ENCODE peak calls at places on chromosomes 16 and 17, in seven cellular contexts. C is heart left ventricle, X is esophagus squamous epithelium, Z is HCT116, J is A549, S is transverse colon, D is adrenal gland. I is an unnamed sample.

GRCh38 chr17:77542551-77543490 is 402.1 kb downstream of the SEC14L1 start:
- DNase-seq in X (peak; percentile 12), S (peak; percentile 76), Z (peak; percentile 79), C (peak; percentile 74), J (peak; percentile 88), D (peak; percentile 83), I (peak; percentile 86)

GRCh38 chr16:19831678-19832077 is 53.0 kb downstream of the GPRC5B start:
- DNase-seq in C (no peak), J (peak; percentile 24), Z (no peak), X (no peak), S (no peak), D (peak; percentile 45), I (no peak)

GRCh38 chr17:1908699-1909309 is 79.0 kb downstream of the RPA1 start:
- DNase-seq in D (peak; percentile 82), J (peak; percentile 81), S (peak; percentile 57), C (peak; percentile 52), Z (peak; percentile 50), X (no peak), I (peak; percentile 50)

GRCh38 chr17:6422654-6423241 is 12.2 kb downstream of the AIPL1 start:
- DNase-seq in D (no peak), J (no peak), Z (no peak), S (no peak), X (no peak), C (no peak), I (no peak)

GRCh38 chr16:89357460-89357859 is 132.9 kb downstream of the ANKRD11 start:
- DNase-seq in D (no peak), X (no peak), J (no peak), C (peak; percentile 68), S (no peak), Z (no peak), I (peak; percentile 38)

GRCh38 chr17:56074366-56074765 is 78.9 kb upstream of the ANKFN1 start:
- DNase-seq in Z (no peak), C (no peak), D (no peak), S (no peak), X (no peak), J (no peak), I (no peak)

GRCh38 chr16:27374231-27374793 is 27.7 kb upstream of the IL21R start:
- DNase-seq in Z (no peak), S (no peak), D (peak; percentile 17), X (no peak), J (no peak), C (no peak), I (no peak)

GRCh38 chr17:71378741-71379140 is 742.1 kb upstream of the SOX9 start:
- DNase-seq in J (no peak), S (no peak), C (no peak), X (no peak), D (no peak), Z (no peak), I (no peak)

GRCh38 chr17:36512641-36513040 is 22.0 kb downstream of the MYO19 start:
- DNase-seq in X (no peak), C (no peak), S (no peak), Z (no peak), J (no peak), D (no peak), I (no peak)

GRCh38 chr16:3999479-3999868 is 116.8 kb downstream of the ADCY9 start:
- DNase-seq in X (no peak), D (no peak), C (peak; percentile 63), J (peak; percentile 29), Z (no peak), S (no peak), I (no peak)

GRCh38 chr17:37801131-37801530 is 56.3 kb upstream of the HNF1B start:
- DNase-seq in Z (no peak), S (no peak), X (no peak), J (no peak), C (no peak), D (no peak), I (no peak)

GRCh38 chr17:2344528-2344927 is 7.2 kb downstream of the SGSM2 start:
- DNase-seq in C (no peak), Z (no peak), D (no peak), J (no peak), X (no peak), S (no peak), I (no peak)

GRCh38 chr16:89443727-89444084 is 46.7 kb downstream of the ANKRD11 start:
- DNase-seq in X (no peak), D (no peak), J (no peak), C (peak; percentile 56), Z (no peak), S (peak; percentile 45), I (no peak)

GRCh38 chr16:84532299-84532724 is 27.9 kb upstream of the MEAK7 start:
- DNase-seq in C (peak; percentile 76), Z (no peak), X (no peak), S (peak; percentile 24), J (peak; percentile 85), D (peak; percentile 68), I (no peak)

GRCh38 chr17:8222380-8222629 is 11.9 kb upstream of the AURKB start:
- DNase-seq in S (no peak), C (no peak), D (no peak), X (no peak), J (no peak), Z (peak; percentile 83), I (no peak)

GRCh38 chr16:67246945-67247697 is at the start of gene FHOD1:
- DNase-seq in C (peak; percentile 99), D (peak; percentile 99), X (peak; percentile 75), J (peak; percentile 95), Z (peak; percentile 83), S (peak; percentile 100), I (peak; percentile 98)

DNA sequence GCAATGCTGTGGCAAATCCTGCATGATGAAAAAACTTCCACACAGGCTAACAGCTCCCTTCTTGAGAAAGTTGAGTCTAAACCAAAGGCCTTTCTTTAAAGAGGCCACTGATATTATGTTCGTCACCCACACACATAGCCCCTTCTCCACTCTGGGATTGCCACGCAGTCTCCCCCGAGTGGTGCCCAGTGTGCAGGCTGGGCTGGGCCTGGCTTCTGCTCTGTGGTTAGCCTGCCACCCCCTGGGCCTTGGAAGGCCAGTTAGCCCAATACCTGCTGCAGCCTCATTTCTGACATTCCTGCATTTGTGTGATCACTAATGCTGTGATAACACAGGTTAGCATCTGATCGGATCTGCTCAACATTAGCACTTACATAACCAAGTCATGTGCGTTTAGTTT is 44.8 kb downstream of the CDH3 start:
- DNase-seq in D (no peak), S (no peak), X (no peak), C (no peak), Z (no peak), J (no peak), I (no peak)
- TF ChIP-seq POLR2A in D (no peak), S (no peak), X (no peak), C (no peak), Z (no peak), J (no peak), I (no peak)

DNA sequence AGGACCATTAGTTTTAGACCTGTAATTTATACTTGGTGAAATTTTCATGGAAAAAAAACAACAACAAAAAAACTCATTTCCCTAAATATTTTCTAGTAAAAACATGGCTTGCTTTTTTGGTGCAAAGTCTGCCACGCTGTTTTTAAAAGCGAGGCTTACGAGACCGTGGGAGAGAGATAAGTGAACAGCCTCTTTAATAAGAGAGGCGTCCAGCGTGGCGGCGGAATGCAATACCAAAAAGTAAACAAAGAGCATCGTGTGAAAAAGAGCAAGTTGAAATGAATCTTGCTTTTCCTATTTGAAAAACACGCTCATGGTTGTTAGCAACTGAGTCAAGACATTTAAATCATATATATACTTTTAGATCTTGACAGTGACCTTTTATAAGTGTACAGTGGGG is 10.5 kb upstream of the MSI2 start:
- DNase-seq in X (no peak), S (no peak), J (no peak), D (no peak), C (no peak), Z (no peak), I (no peak)
- TF ChIP-seq POLR2A in X (no peak), S (no peak), J (no peak), D (no peak), C (no peak), Z (no peak), I (no peak)

GRCh38 chr17:30920683-30921543 is 832 bp upstream of the ADAP2 start:
- DNase-seq in X (no peak), S (no peak), C (no peak), J (no peak), D (no peak), Z (no peak), I (no peak)

GRCh38 chr17:30920282-30920681 is 1.5 kb upstream of the ADAP2 start:
- DNase-seq in X (no peak), J (peak; percentile 44), Z (no peak), C (peak; percentile 72), D (no peak), S (no peak), I (no peak)

GRCh38 chr17:30924341-30924740 is 2.6 kb downstream of the ADAP2 start:
- DNase-seq in S (no peak), X (no peak), D (no peak), Z (no peak), C (no peak), J (no peak), I (no peak)

GRCh38 chr17:30922235-30922993 is 669 bp downstream of the ADAP2 start:
- DNase-seq in D (no peak), S (peak; percentile 17), Z (no peak), J (no peak), X (no peak), C (no peak), I (no peak)

DNA sequence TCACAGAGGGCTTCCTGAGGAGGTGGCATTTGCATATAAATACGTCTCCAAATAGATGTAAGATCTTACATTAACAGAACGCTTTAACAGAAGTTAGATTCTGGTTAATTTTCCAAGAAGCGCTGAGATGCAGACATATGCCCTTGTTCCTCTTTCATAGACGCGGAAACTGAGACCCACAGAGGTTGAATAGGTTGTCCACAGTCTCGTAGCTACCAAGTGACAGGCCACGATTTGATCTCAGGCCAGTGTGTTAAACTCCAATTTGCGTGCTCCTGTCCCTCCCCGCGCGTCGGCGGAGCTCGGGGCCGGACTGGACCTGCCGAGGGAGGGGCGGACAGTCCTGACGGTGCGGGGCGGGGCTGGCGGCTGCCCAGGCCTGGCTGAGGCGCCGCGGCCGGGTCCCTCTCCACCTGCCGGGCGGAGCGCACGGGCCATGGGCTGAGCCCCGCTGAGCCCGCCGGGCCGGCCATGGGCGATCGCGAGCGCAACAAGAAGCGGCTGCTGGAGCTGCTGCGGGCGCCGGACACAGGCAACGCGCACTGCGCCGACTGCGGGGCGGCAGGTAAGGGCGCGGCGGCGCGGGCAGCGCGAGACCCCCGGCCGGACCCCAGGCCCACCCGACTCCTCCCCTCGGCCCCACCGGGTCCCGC is at the start of gene ADAP2:
- DNase-seq in J (peak; percentile 51), X (no peak), C (peak; percentile 62), Z (peak; percentile 19), S (peak; percentile 77), D (peak; percentile 45), I (peak; percentile 11)
- TF ChIP-seq POLR2A in J (peak; percentile 35), X (no peak), C (peak; percentile 40), Z (no peak), S (peak; percentile 8), D (peak; percentile 12), I (no peak)

DNA sequence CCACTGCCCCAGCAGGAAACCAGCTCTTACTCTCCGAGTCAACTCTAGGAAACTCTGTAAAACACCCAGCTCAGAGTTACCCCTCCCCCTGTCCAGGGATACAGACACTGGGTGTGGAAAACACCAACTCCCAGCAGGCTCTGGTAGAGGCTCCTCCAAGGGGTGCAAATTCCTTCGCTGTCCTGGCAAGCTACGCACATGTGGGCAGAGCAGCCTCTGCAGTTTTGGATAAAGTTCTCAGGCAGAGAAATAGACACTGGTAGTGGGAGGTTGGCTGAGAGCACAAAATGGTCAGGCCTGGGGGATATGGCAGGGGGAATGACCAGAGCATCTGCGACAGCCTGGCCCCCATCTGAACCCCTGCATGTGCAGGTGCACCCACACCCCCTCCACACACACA is 146.9 kb upstream of the SDK2 start:
- DNase-seq in C (no peak), D (no peak), J (no peak), S (no peak), Z (no peak), X (no peak), I (no peak)
- TF ChIP-seq POLR2A in C (no peak), D (no peak), J (no peak), S (no peak), Z (no peak), X (no peak), I (no peak)

I was measured in erythroblast.